ENCODE peak calls at places on chromosomes 11 and 22, in nine cellular contexts. One of them, this sample, is unnamed.
A peak's percentile ranks its signal among the peaks of the same experiment; 100 is the strongest.

GRCh38 chr11:44711772-44712608 is 14.8 kb upstream of the TSPAN18 start:
- DNase-seq in tibial nerve: no peak
- DNase-seq in GM12865: no peak
- DNase-seq in brain microvascular endothelial cell: no peak
- DNase-seq in cardiac fibroblast: no peak
- DNase-seq in kidney epithelial cell: no peak
- DNase-seq in cardiac muscle cell: no peak
- DNase-seq in OCI-LY7: no peak
- DNase-seq in GM13976: no peak
- DNase-seq in this sample: no peak

GRCh38 chr11:58567889-58568512 is 7.7 kb downstream of the LPXN start:
- DNase-seq in tibial nerve: peak; percentile 58
- DNase-seq in GM12865: peak; percentile 79
- DNase-seq in brain microvascular endothelial cell: peak; percentile 66
- DNase-seq in cardiac fibroblast: peak; percentile 78
- DNase-seq in kidney epithelial cell: no peak
- DNase-seq in cardiac muscle cell: peak; percentile 75
- DNase-seq in OCI-LY7: peak; percentile 82
- DNase-seq in GM13976: peak; percentile 34
- DNase-seq in this sample: no peak

GRCh38 chr11:102061276-102061675 is 14.0 kb downstream of the CFAP300 start:
- DNase-seq in tibial nerve: no peak
- DNase-seq in GM12865: no peak
- DNase-seq in brain microvascular endothelial cell: peak; percentile 16
- DNase-seq in cardiac fibroblast: peak; percentile 48
- DNase-seq in kidney epithelial cell: no peak
- DNase-seq in cardiac muscle cell: peak; percentile 36
- DNase-seq in OCI-LY7: no peak
- DNase-seq in GM13976: no peak
- DNase-seq in this sample: no peak

GRCh38 chr11:9516113-9516512 is 55.3 kb downstream of the ZNF143 start:
- DNase-seq in tibial nerve: no peak
- DNase-seq in GM12865: no peak
- DNase-seq in brain microvascular endothelial cell: no peak
- DNase-seq in cardiac fibroblast: no peak
- DNase-seq in kidney epithelial cell: no peak
- DNase-seq in cardiac muscle cell: no peak
- DNase-seq in OCI-LY7: no peak
- DNase-seq in GM13976: no peak
- DNase-seq in this sample: no peak

GRCh38 chr11:13942908-13943505 is 19.5 kb upstream of the SPON1 start:
- DNase-seq in tibial nerve: no peak
- DNase-seq in GM12865: no peak
- DNase-seq in brain microvascular endothelial cell: peak; percentile 40
- DNase-seq in cardiac fibroblast: peak; percentile 46
- DNase-seq in kidney epithelial cell: no peak
- DNase-seq in cardiac muscle cell: no peak
- DNase-seq in OCI-LY7: no peak
- DNase-seq in GM13976: no peak
- DNase-seq in this sample: no peak

GRCh38 chr11:69949327-69949726 is 128.8 kb upstream of the ANO1 start:
- DNase-seq in tibial nerve: no peak
- DNase-seq in GM12865: no peak
- DNase-seq in brain microvascular endothelial cell: peak; percentile 89
- DNase-seq in cardiac fibroblast: peak; percentile 93
- DNase-seq in kidney epithelial cell: peak; percentile 89
- DNase-seq in cardiac muscle cell: no peak
- DNase-seq in OCI-LY7: no peak
- DNase-seq in GM13976: no peak
- DNase-seq in this sample: no peak

GRCh38 chr11:1158681-1159525 is 1.1 kb downstream of the MUC5AC start:
- DNase-seq in tibial nerve: no peak
- DNase-seq in GM12865: no peak
- DNase-seq in brain microvascular endothelial cell: no peak
- DNase-seq in cardiac fibroblast: no peak
- DNase-seq in kidney epithelial cell: no peak
- DNase-seq in cardiac muscle cell: no peak
- DNase-seq in OCI-LY7: no peak
- DNase-seq in GM13976: peak; percentile 30
- DNase-seq in this sample: no peak

GRCh38 chr11:64268687-64269379 is 15.6 kb downstream of the BAD start:
- DNase-seq in tibial nerve: peak; percentile 36
- DNase-seq in GM12865: peak; percentile 83
- DNase-seq in brain microvascular endothelial cell: peak; percentile 35
- DNase-seq in cardiac fibroblast: peak; percentile 75
- DNase-seq in kidney epithelial cell: no peak
- DNase-seq in cardiac muscle cell: no peak
- DNase-seq in OCI-LY7: peak; percentile 70
- DNase-seq in GM13976: peak; percentile 72
- DNase-seq in this sample: no peak

GRCh38 chr22:38973289-38974169 is 8.6 kb upstream of the APOBEC3B start:
- DNase-seq in tibial nerve: peak; percentile 40
- DNase-seq in GM12865: peak; percentile 71
- DNase-seq in brain microvascular endothelial cell: no peak
- DNase-seq in cardiac fibroblast: peak; percentile 48
- DNase-seq in kidney epithelial cell: no peak
- DNase-seq in cardiac muscle cell: peak; percentile 69
- DNase-seq in OCI-LY7: peak; percentile 75
- DNase-seq in GM13976: peak; percentile 81
- DNase-seq in this sample: no peak

GRCh38 chr11:128517457-128518230 is 69.7 kb downstream of the ETS1 start:
- DNase-seq in tibial nerve: no peak
- DNase-seq in GM12865: no peak
- DNase-seq in brain microvascular endothelial cell: no peak
- DNase-seq in cardiac fibroblast: peak; percentile 79
- DNase-seq in kidney epithelial cell: no peak
- DNase-seq in cardiac muscle cell: no peak
- DNase-seq in OCI-LY7: peak; percentile 45
- DNase-seq in GM13976: no peak
- DNase-seq in this sample: no peak

GRCh38 chr11:17528906-17529813 is 15.1 kb downstream of the USH1C start:
- DNase-seq in tibial nerve: no peak
- DNase-seq in GM12865: no peak
- DNase-seq in brain microvascular endothelial cell: no peak
- DNase-seq in cardiac fibroblast: no peak
- DNase-seq in kidney epithelial cell: no peak
- DNase-seq in cardiac muscle cell: no peak
- DNase-seq in OCI-LY7: no peak
- DNase-seq in GM13976: no peak
- DNase-seq in this sample: no peak

GRCh38 chr11:77512092-77512491 is 38.2 kb upstream of the PAK1 start:
- DNase-seq in tibial nerve: no peak
- DNase-seq in GM12865: no peak
- DNase-seq in brain microvascular endothelial cell: no peak
- DNase-seq in cardiac fibroblast: no peak
- DNase-seq in kidney epithelial cell: no peak
- DNase-seq in cardiac muscle cell: no peak
- DNase-seq in OCI-LY7: no peak
- DNase-seq in GM13976: no peak
- DNase-seq in this sample: no peak

GRCh38 chr11:12321217-12321937 is 56.0 kb upstream of the PARVA start:
- DNase-seq in tibial nerve: no peak
- DNase-seq in GM12865: no peak
- DNase-seq in brain microvascular endothelial cell: no peak
- DNase-seq in cardiac fibroblast: no peak
- DNase-seq in kidney epithelial cell: no peak
- DNase-seq in cardiac muscle cell: no peak
- DNase-seq in OCI-LY7: no peak
- DNase-seq in GM13976: no peak
- DNase-seq in this sample: no peak

GRCh38 chr11:12319734-12320387 is 57.5 kb upstream of the PARVA start:
- DNase-seq in tibial nerve: no peak
- DNase-seq in GM12865: no peak
- DNase-seq in brain microvascular endothelial cell: no peak
- DNase-seq in cardiac fibroblast: no peak
- DNase-seq in kidney epithelial cell: no peak
- DNase-seq in cardiac muscle cell: peak; percentile 5
- DNase-seq in OCI-LY7: no peak
- DNase-seq in GM13976: no peak
- DNase-seq in this sample: no peak

GRCh38 chr11:12329797-12330196 is 47.6 kb upstream of the PARVA start:
- DNase-seq in tibial nerve: no peak
- DNase-seq in GM12865: no peak
- DNase-seq in brain microvascular endothelial cell: no peak
- DNase-seq in cardiac fibroblast: no peak
- DNase-seq in kidney epithelial cell: no peak
- DNase-seq in cardiac muscle cell: no peak
- DNase-seq in OCI-LY7: no peak
- DNase-seq in GM13976: no peak
- DNase-seq in this sample: no peak

GRCh38 chr11:12329169-12329568 is 48.2 kb upstream of the PARVA start:
- DNase-seq in tibial nerve: no peak
- DNase-seq in GM12865: no peak
- DNase-seq in brain microvascular endothelial cell: no peak
- DNase-seq in cardiac fibroblast: no peak
- DNase-seq in kidney epithelial cell: no peak
- DNase-seq in cardiac muscle cell: no peak
- DNase-seq in OCI-LY7: no peak
- DNase-seq in GM13976: no peak
- DNase-seq in this sample: no peak

GRCh38 chr11:12324585-12324984 is 52.8 kb upstream of the PARVA start:
- DNase-seq in tibial nerve: no peak
- DNase-seq in GM12865: no peak
- DNase-seq in brain microvascular endothelial cell: no peak
- DNase-seq in cardiac fibroblast: no peak
- DNase-seq in kidney epithelial cell: no peak
- DNase-seq in cardiac muscle cell: no peak
- DNase-seq in OCI-LY7: no peak
- DNase-seq in GM13976: no peak
- DNase-seq in this sample: no peak
- TF ChIP-seq CTCF in tibial nerve: no peak
- TF ChIP-seq CTCF in GM12865: no peak
- TF ChIP-seq CTCF in brain microvascular endothelial cell: no peak
- TF ChIP-seq CTCF in cardiac fibroblast: no peak
- TF ChIP-seq CTCF in kidney epithelial cell: no peak
- TF ChIP-seq CTCF in cardiac muscle cell: no peak
- TF ChIP-seq CTCF in OCI-LY7: no peak
- TF ChIP-seq CTCF in GM13976: no peak
- TF ChIP-seq CTCF in this sample: no peak

GRCh38 chr11:34564807-34565241 is 51.2 kb upstream of the ELF5 start:
- DNase-seq in tibial nerve: no peak
- DNase-seq in GM12865: no peak
- DNase-seq in brain microvascular endothelial cell: no peak
- DNase-seq in cardiac fibroblast: no peak
- DNase-seq in kidney epithelial cell: no peak
- DNase-seq in cardiac muscle cell: no peak
- DNase-seq in OCI-LY7: no peak
- DNase-seq in GM13976: no peak
- DNase-seq in this sample: no peak
- TF ChIP-seq CTCF in tibial nerve: no peak
- TF ChIP-seq CTCF in GM12865: no peak
- TF ChIP-seq CTCF in brain microvascular endothelial cell: no peak
- TF ChIP-seq CTCF in cardiac fibroblast: no peak
- TF ChIP-seq CTCF in kidney epithelial cell: no peak
- TF ChIP-seq CTCF in cardiac muscle cell: no peak
- TF ChIP-seq CTCF in OCI-LY7: no peak
- TF ChIP-seq CTCF in GM13976: no peak
- TF ChIP-seq CTCF in this sample: no peak

GRCh38 chr11:67699521-67699920 is 25.1 kb upstream of the ALDH3B2 start:
- DNase-seq in tibial nerve: no peak
- DNase-seq in GM12865: no peak
- DNase-seq in brain microvascular endothelial cell: peak; percentile 66
- DNase-seq in cardiac fibroblast: peak; percentile 48
- DNase-seq in kidney epithelial cell: no peak
- DNase-seq in cardiac muscle cell: no peak
- DNase-seq in OCI-LY7: no peak
- DNase-seq in GM13976: no peak
- DNase-seq in this sample: no peak

GRCh38 chr11:67696998-67697397 is 22.6 kb upstream of the ALDH3B2 start:
- DNase-seq in tibial nerve: no peak
- DNase-seq in GM12865: no peak
- DNase-seq in brain microvascular endothelial cell: no peak
- DNase-seq in cardiac fibroblast: no peak
- DNase-seq in kidney epithelial cell: no peak
- DNase-seq in cardiac muscle cell: no peak
- DNase-seq in OCI-LY7: no peak
- DNase-seq in GM13976: no peak
- DNase-seq in this sample: no peak

GRCh38 chr11:67697846-67698245 is 23.4 kb upstream of the ALDH3B2 start:
- DNase-seq in tibial nerve: no peak
- DNase-seq in GM12865: no peak
- DNase-seq in brain microvascular endothelial cell: no peak
- DNase-seq in cardiac fibroblast: no peak
- DNase-seq in kidney epithelial cell: no peak
- DNase-seq in cardiac muscle cell: no peak
- DNase-seq in OCI-LY7: no peak
- DNase-seq in GM13976: no peak
- DNase-seq in this sample: no peak

GRCh38 chr11:67700141-67700540 is 25.7 kb upstream of the ALDH3B2 start:
- DNase-seq in tibial nerve: no peak
- DNase-seq in GM12865: no peak
- DNase-seq in brain microvascular endothelial cell: no peak
- DNase-seq in cardiac fibroblast: no peak
- DNase-seq in kidney epithelial cell: no peak
- DNase-seq in cardiac muscle cell: no peak
- DNase-seq in OCI-LY7: no peak
- DNase-seq in GM13976: no peak
- DNase-seq in this sample: no peak

DNA sequence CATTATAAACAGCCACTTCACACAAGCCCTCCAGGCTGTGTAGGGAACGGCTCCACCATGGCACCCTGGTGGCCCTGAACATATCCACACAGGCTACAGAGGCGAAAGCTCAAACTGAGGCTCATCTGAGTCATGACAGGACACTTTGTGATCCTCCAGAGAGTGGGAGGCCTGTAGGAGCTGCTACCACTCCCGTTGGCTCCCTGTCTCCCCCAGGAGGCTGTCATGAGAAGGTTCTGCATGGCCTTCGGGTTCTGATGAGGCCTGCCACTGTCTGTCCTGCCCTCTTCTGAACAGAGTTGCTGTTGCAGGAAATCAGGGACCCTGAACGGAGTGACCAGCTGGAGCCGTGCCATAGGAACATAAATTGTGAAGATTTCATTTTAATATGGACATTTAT is 23.8 kb upstream of the ALDH3B2 start:
- DNase-seq in tibial nerve: no peak
- DNase-seq in GM12865: peak; percentile 60
- DNase-seq in brain microvascular endothelial cell: peak; percentile 3
- DNase-seq in cardiac fibroblast: peak; percentile 12
- DNase-seq in kidney epithelial cell: no peak
- DNase-seq in cardiac muscle cell: no peak
- DNase-seq in OCI-LY7: peak; percentile 51
- DNase-seq in GM13976: no peak
- DNase-seq in this sample: peak; percentile 8
- TF ChIP-seq CTCF in tibial nerve: no peak
- TF ChIP-seq CTCF in GM12865: peak; percentile 52
- TF ChIP-seq CTCF in brain microvascular endothelial cell: peak; percentile 53
- TF ChIP-seq CTCF in cardiac fibroblast: peak; percentile 12
- TF ChIP-seq CTCF in kidney epithelial cell: no peak
- TF ChIP-seq CTCF in cardiac muscle cell: no peak
- TF ChIP-seq CTCF in OCI-LY7: peak; percentile 61
- TF ChIP-seq CTCF in GM13976: no peak
- TF ChIP-seq CTCF in this sample: peak; percentile 67

GRCh38 chr11:86079421-86079820 is 10.5 kb upstream of the PICALM start:
- DNase-seq in tibial nerve: no peak
- DNase-seq in GM12865: no peak
- DNase-seq in brain microvascular endothelial cell: no peak
- DNase-seq in cardiac fibroblast: no peak
- DNase-seq in kidney epithelial cell: no peak
- DNase-seq in cardiac muscle cell: no peak
- DNase-seq in OCI-LY7: no peak
- DNase-seq in GM13976: no peak
- DNase-seq in this sample: no peak

GRCh38 chr11:86087281-86087680 is 18.4 kb upstream of the PICALM start:
- DNase-seq in tibial nerve: no peak
- DNase-seq in GM12865: no peak
- DNase-seq in brain microvascular endothelial cell: no peak
- DNase-seq in cardiac fibroblast: no peak
- DNase-seq in kidney epithelial cell: no peak
- DNase-seq in cardiac muscle cell: no peak
- DNase-seq in OCI-LY7: no peak
- DNase-seq in GM13976: no peak
- DNase-seq in this sample: no peak

GRCh38 chr11:86081465-86081864 is 12.6 kb upstream of the PICALM start:
- DNase-seq in tibial nerve: no peak
- DNase-seq in GM12865: no peak
- DNase-seq in brain microvascular endothelial cell: no peak
- DNase-seq in cardiac fibroblast: no peak
- DNase-seq in kidney epithelial cell: no peak
- DNase-seq in cardiac muscle cell: no peak
- DNase-seq in OCI-LY7: no peak
- DNase-seq in GM13976: no peak
- DNase-seq in this sample: no peak
- TF ChIP-seq CTCF in tibial nerve: no peak
- TF ChIP-seq CTCF in GM12865: no peak
- TF ChIP-seq CTCF in brain microvascular endothelial cell: no peak
- TF ChIP-seq CTCF in cardiac fibroblast: no peak
- TF ChIP-seq CTCF in kidney epithelial cell: no peak
- TF ChIP-seq CTCF in cardiac muscle cell: no peak
- TF ChIP-seq CTCF in OCI-LY7: no peak
- TF ChIP-seq CTCF in GM13976: no peak
- TF ChIP-seq CTCF in this sample: no peak

This sample was measured in GM12864.